ENCODE peak calls at places on chromosomes 7 and 10, in five cellular contexts. L, Z, Q, T and V are unnamed samples.

GRCh38 chr7:107394831-107395230 is 75.0 kb upstream of the GPR22 start:
- DNase-seq in L (no peak), Z (no peak), Q (no peak), T (no peak), V (peak)

GRCh38 chr10:68088744-68089143 is 13.7 kb upstream of the HERC4 start:
- DNase-seq in L (no peak), Z (no peak), Q (no peak), T (no peak), V (no peak)

GRCh38 chr7:8938036-8938435 is 504.6 kb downstream of the NXPH1 start:
- DNase-seq in L (no peak), Z (no peak), Q (no peak), T (no peak), V (no peak)

GRCh38 chr10:105950410-105950809 is 1214.1 kb downstream of the SORCS1 start:
- DNase-seq in L (no peak), Z (peak), Q (no peak), T (no peak), V (no peak)

GRCh38 chr7:135650831-135651573 is 11.3 kb upstream of the STMP1 start:
- DNase-seq in L (no peak), Z (no peak), Q (no peak), T (no peak), V (peak)

GRCh38 chr10:3766046-3766761 is 18.8 kb downstream of the KLF6 start:
- DNase-seq in L (no peak), Z (no peak), Q (no peak), T (no peak), V (no peak)

GRCh38 chr7:73741600-73741999 is 3.0 kb upstream of the ABHD11 start:
- DNase-seq in L (no peak), Z (no peak), Q (no peak), T (no peak), V (no peak)

GRCh38 chr10:92822060-92822634 is 26.2 kb upstream of the EXOC6 start:
- DNase-seq in L (peak), Z (peak), Q (no peak), T (no peak), V (no peak)

GRCh38 chr7:124775422-124775821 is 9.8 kb upstream of the GPR37 start:
- DNase-seq in L (no peak), Z (no peak), Q (no peak), T (no peak), V (no peak)

GRCh38 chr7:141495057-141495456 is 56.2 kb upstream of the AGK start:
- DNase-seq in L (no peak), Z (no peak), Q (no peak), T (no peak), V (no peak)

GRCh38 chr10:79436850-79437103 is 8.6 kb downstream of the ZCCHC24 start:
- DNase-seq in L (no peak), Z (no peak), Q (no peak), T (no peak), V (no peak)

GRCh38 chr10:16592327-16592854 is 70.7 kb upstream of the C1QL3 start:
- DNase-seq in L (no peak), Z (no peak), Q (no peak), T (no peak), V (no peak)

GRCh38 chr10:54550016-54550415 is 251.0 kb downstream of the PCDH15 start:
- DNase-seq in L (no peak), Z (no peak), Q (no peak), T (no peak), V (no peak)

GRCh38 chr7:131203291-131203976 is 124.2 kb upstream of the MKLN1 start:
- DNase-seq in L (no peak), Z (no peak), Q (no peak), T (no peak), V (no peak)

GRCh38 chr7:116802784-116803183 is 59.6 kb upstream of the CAPZA2 start:
- DNase-seq in L (no peak), Z (peak), Q (no peak), T (no peak), V (no peak)

GRCh38 chr7:141991144-141991543 is 4.5 kb upstream of the MGAM start:
- DNase-seq in L (no peak), Z (no peak), Q (no peak), T (no peak), V (no peak)

GRCh38 chr10:20596911-20597310 is 300.2 kb downstream of the NEBL start:
- DNase-seq in L (no peak), Z (no peak), Q (no peak), T (no peak), V (no peak)

GRCh38 chr7:98365863-98366561 is 34.9 kb downstream of the BAIAP2L1 start:
- DNase-seq in L (no peak), Z (no peak), Q (no peak), T (no peak), V (no peak)

GRCh38 chr10:132548869-132549268 is 11.3 kb downstream of the INPP5A start:
- DNase-seq in L (no peak), Z (no peak), Q (no peak), T (no peak), V (no peak)

DNA sequence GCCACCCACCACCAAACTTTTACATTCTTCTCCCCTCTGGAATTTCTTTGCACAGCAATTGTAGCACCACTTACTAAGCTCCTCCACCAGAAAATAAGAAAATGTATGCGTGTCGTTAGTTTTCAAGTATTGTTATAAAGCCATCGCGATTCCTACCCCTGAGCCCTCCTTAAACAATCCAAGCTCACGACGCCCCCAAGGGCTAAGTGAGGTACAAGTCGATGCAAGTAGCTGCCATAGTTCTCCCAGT is 1.3 kb downstream of the FRAT2 start:
- DNase-seq in L (peak), Z (peak), Q (no peak), T (no peak), V (no peak)
- TF ChIP-seq CTCF in L (peak), Z (no peak), Q (peak), T (no peak), V (peak)

DNA sequence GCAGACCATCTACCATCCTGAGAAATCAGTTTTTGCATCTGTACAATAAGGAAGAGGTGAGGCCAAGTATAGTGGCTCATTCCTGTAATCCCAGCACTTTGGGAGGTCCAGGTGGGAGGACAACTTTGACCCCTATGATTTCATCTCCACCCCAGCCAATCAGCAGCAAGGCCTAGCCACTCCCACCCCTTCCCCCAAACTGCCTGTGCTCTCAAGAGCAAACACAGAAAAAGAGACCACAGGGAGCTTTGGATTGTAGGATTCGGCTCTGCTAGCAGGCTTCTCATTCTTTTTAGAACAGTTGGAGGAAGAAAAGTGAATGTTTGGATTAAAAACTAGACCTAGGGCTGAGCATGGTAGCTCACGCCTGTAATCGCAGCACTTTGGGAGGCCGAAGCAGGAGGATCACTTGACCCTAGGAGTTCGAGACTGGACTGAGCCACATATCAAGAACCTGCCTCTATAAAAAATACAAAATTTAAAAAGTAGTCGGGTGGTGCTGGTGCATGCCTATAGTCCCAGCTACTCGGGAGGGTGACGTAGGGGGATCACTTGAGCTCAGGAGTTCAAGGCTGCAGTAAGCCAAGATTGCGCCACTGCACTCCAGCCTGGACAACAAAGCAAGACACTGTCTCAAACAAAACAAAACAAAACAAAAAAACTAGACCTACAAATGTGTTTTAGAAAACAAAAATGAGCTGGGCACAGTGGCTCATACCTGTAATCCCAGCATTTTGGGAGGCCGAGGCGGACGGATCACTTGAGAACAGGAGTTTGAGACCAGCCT is 25.1 kb upstream of the PROSER2 start:
- DNase-seq in L (no peak), Z (no peak), Q (no peak), T (no peak), V (no peak)
- TF ChIP-seq CTCF in L (no peak), Z (no peak), Q (no peak), T (no peak), V (no peak)

DNA sequence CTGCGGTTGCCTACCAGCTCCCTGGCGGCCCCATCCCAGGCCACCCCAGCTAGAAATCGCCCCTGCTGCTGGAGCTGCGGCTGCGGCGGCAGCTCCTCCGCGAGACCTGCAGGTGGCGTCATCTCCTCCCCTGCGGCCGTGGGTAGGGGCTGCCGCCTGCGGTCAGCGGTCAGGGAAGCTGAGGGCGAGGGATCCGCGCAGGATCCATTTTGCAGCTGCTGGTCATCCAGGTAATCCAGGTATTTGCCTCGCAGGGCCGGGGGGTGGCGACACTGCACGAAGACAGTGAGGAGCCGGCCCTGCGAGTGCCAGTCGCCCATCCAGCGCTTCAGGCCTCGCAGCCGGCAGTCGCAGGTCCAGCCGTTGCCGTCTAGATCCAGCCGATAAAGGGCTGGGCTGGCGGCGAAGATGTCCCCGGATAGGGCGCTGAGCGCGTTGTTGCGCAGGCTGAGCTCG is 1.5 kb downstream of the TRIL start:
- DNase-seq in L (no peak), Z (peak), Q (no peak), T (no peak), V (no peak)
- TF ChIP-seq CTCF in L (peak), Z (peak), Q (peak), T (peak), V (peak)

GRCh38 chr7:83946801-83947200 is 247.8 kb downstream of the SEMA3A start:
- DNase-seq in L (no peak), Z (no peak), Q (no peak), T (no peak), V (no peak)

GRCh38 chr7:83941300-83941699 is 253.3 kb downstream of the SEMA3A start:
- DNase-seq in L (no peak), Z (no peak), Q (no peak), T (no peak), V (no peak)

DNA sequence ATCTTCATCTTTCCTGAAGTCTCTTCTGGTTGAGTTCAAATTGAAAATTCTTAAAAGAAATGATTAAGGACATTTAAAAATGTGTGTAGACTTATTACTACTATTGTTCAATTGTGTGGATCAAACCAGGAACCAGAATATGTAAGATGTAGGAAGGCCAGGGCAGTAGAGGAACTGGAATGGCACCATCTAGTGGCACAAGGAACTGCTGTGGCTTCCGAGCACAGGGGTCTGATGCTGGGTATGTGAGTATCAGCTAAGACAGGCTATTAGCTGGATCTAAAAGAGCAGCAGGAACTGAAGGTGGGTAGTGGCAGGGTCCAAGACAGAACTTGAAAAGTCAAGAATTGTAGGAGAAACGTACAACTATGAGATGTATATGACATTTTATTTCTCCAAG is 247.3 kb downstream of the SEMA3A start:
- DNase-seq in L (no peak), Z (peak), Q (no peak), T (no peak), V (no peak)
- TF ChIP-seq CTCF in L (peak), Z (peak), Q (peak), T (no peak), V (peak)

DNA sequence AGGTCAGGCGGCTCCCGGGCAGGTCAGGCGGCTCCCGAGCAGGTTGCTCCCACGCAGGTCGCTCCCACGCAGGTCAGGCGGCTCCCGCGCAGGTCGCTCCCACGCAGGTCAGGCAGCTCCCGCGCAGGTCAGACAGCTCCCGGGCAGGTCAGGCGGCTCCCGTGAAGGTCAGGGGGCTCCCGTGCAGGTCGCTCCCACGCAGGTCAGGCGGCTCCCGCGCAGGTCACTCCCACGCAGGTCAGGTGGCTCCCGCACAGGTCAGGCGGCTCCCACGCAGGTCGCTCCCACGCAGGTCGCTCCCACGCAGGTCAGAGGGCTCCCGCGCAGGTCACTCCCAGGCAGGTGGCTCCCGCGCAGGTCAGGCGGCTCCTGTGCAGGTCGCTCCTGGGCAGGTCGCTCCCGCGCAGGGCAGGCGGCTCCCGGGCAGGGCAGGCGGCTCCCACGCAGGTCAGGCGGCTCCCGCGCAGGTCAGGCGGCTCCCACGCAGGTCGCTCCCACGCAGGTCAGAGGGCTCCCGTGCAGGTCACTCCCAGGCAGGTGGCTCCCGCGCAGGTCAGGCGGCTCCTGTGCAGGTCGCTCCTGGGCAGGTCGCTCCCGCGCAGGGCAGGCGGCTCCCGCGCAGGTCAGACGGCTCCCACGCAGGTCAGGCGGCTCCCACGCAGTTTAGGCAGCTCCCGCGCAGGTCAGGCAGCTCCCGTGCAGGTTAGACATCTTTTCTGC is 30.7 kb downstream of the PTPRN2 start:
- DNase-seq in L (no peak), Z (no peak), Q (no peak), T (no peak), V (no peak)
- TF ChIP-seq CTCF in L (no peak), Z (no peak), Q (no peak), T (no peak), V (no peak)

GRCh38 chr7:12732428-12732827 is 45.0 kb downstream of the ARL4A start:
- DNase-seq in L (no peak), Z (no peak), Q (no peak), T (no peak), V (no peak)

GRCh38 chr7:12729112-12729511 is 41.7 kb downstream of the ARL4A start:
- DNase-seq in L (no peak), Z (peak), Q (no peak), T (no peak), V (no peak)

GRCh38 chr7:12731775-12732174 is 44.3 kb downstream of the ARL4A start:
- DNase-seq in L (no peak), Z (no peak), Q (no peak), T (no peak), V (no peak)

GRCh38 chr7:12730523-12730922 is 43.1 kb downstream of the ARL4A start:
- DNase-seq in L (no peak), Z (no peak), Q (no peak), T (no peak), V (no peak)

DNA sequence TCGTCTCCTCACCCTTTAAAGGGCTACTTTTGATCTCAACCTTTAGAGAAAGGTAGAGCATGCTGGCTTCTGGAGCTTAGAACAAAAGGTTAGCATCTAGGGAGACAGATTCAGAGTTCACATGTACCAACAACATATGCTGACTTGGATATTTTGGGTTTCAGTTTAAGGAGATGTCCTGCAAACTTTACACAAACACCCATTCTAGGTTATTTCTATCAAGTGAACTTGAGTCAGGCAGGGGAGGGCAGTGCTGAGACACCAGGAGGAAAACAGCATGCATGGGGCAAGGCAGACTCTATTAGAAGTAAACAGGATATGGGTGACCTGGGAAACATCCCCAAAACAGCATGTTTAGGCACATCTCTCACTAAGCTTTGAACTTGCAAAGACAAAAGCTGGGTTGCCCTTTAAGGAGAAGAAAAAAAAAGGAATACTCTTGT is 43.8 kb downstream of the ARL4A start:
- DNase-seq in L (no peak), Z (peak), Q (no peak), T (no peak), V (no peak)
- TF ChIP-seq CTCF in L (no peak), Z (peak), Q (peak), T (no peak), V (no peak)

GRCh38 chr10:74763934-74764591 is 62.3 kb upstream of the KAT6B start:
- DNase-seq in L (no peak), Z (peak), Q (no peak), T (no peak), V (no peak)
- TF ChIP-seq CTCF in L (no peak), Z (no peak), Q (no peak), T (no peak), V (no peak)

GRCh38 chr10:23319835-23320234 is 24.8 kb downstream of the C10orf67 start:
- DNase-seq in L (no peak), Z (no peak), Q (no peak), T (no peak), V (no peak)

GRCh38 chr10:23326541-23327307 is 17.9 kb downstream of the C10orf67 start:
- DNase-seq in L (no peak), Z (no peak), Q (no peak), T (no peak), V (no peak)

GRCh38 chr10:23330953-23331352 is 13.6 kb downstream of the C10orf67 start:
- DNase-seq in L (no peak), Z (no peak), Q (no peak), T (no peak), V (no peak)

GRCh38 chr10:23322082-23322481 is 22.5 kb downstream of the C10orf67 start:
- DNase-seq in L (no peak), Z (no peak), Q (no peak), T (no peak), V (no peak)

DNA sequence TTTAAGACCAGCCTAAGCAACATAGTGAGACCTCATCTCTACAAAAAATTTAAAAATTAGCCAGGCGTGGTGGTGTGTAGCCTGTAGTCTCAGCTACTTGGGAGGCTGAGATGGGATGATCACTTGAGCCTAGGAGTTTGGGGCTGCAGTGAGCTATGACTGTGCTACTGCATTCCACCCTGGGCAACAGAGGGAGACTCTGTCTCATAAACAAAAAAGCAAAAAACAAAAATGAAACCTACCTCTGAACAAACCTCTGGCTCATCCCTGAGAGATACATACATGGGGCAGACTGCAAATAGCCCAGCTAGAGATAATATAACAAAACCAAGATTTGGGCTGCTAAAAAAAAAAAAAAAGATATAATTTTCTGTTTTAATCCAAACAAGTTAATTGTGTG is 19.5 kb downstream of the C10orf67 start:
- DNase-seq in L (no peak), Z (no peak), Q (no peak), T (no peak), V (no peak)
- TF ChIP-seq CTCF in L (no peak), Z (no peak), Q (peak), T (no peak), V (no peak)